ENCODE peak calls at places on chromosomes 13 and 19, in six cellular contexts. Y is mesenchymal stem cell; X is CD8-positive, alpha-beta memory T cell; T is fibroblast of pulmonary artery; M is activated T-cell treated with anti-CD3 and anti-CD28 coated beads, Interleukin-2, amount 50 U/mL, for 72 hours; F is GM23338. A is an unnamed sample.

GRCh38 chr13:23460921-23461320 is 27.4 kb upstream of the SACS start:
- DNase-seq in M (no peak), Y (no peak), X (no peak), F (no peak), T (no peak), A (no peak)

GRCh38 chr19:51123381-51124186 is 1.1 kb upstream of the SIGLEC9 start:
- DNase-seq in F (no peak), T (no peak), M (peak; percentile 51), X (peak; percentile 20), Y (no peak), A (no peak)

GRCh38 chr19:28009696-28010095 is 1203.3 kb downstream of the UQCRFS1 start:
- DNase-seq in F (no peak), Y (no peak), X (no peak), T (no peak), M (no peak), A (no peak)

GRCh38 chr13:80828759-80829158 is 487.8 kb upstream of the SPRY2 start:
- DNase-seq in M (no peak), T (peak; percentile 12), F (no peak), Y (no peak), X (no peak), A (no peak)

GRCh38 chr19:18203408-18203862 is 407 bp downstream of the RAB3A start:
- DNase-seq in F (no peak), T (no peak), X (no peak), Y (no peak), M (no peak), A (no peak)

GRCh38 chr19:35144600-35145436 is 1.8 kb downstream of the FXYD7 start:
- DNase-seq in Y (no peak), M (no peak), X (peak; percentile 20), F (peak; percentile 98), T (no peak), A (no peak)

GRCh38 chr19:44845286-44845611 is 848 bp upstream of the NECTIN2 start:
- DNase-seq in F (no peak), T (no peak), M (no peak), Y (no peak), X (no peak), A (no peak)

GRCh38 chr13:113337556-113337955 is 26.4 kb downstream of the GRTP1 start:
- DNase-seq in M (no peak), F (peak; percentile 59), Y (no peak), T (no peak), X (no peak), A (no peak)

GRCh38 chr19:10327793-10328192 is 5.5 kb downstream of the RAVER1 start:
- DNase-seq in T (no peak), F (no peak), M (no peak), X (no peak), Y (no peak), A (no peak)

GRCh38 chr13:30353601-30354000 is 46.2 kb upstream of the KATNAL1 start:
- DNase-seq in T (no peak), Y (no peak), X (no peak), M (no peak), F (no peak), A (no peak)